ENCODE peak calls at places on chromosome 12, in seven cellular contexts. One of them, this sample, is unnamed.

GRCh38 chr12:95634622-95635621 is 83.6 kb upstream of the USP44 start:
- DNase-seq in HCT116: no peak
- DNase-seq in SK-N-SH: no peak
- DNase-seq in esophagus squamous epithelium: no peak
- DNase-seq in CD8-positive, alpha-beta memory T cell: no peak
- DNase-seq in IMR-90: peak
- DNase-seq in pancreas: peak
- DNase-seq in this sample: peak

GRCh38 chr12:124527861-124528561 is 39.4 kb downstream of the NCOR2 start:
- DNase-seq in IMR-90: no peak
- DNase-seq in esophagus squamous epithelium: no peak
- DNase-seq in SK-N-SH: no peak
- DNase-seq in HCT116: no peak
- DNase-seq in CD8-positive, alpha-beta memory T cell: no peak
- DNase-seq in pancreas: no peak
- DNase-seq in this sample: no peak

GRCh38 chr12:63995512-63995911 is 151.0 kb downstream of the SRGAP1 start:
- DNase-seq in pancreas: no peak
- DNase-seq in esophagus squamous epithelium: no peak
- DNase-seq in HCT116: no peak
- DNase-seq in IMR-90: no peak
- DNase-seq in SK-N-SH: no peak
- DNase-seq in CD8-positive, alpha-beta memory T cell: no peak
- DNase-seq in this sample: no peak

GRCh38 chr12:129201029-129201428 is 347.8 kb downstream of the GLT1D1 start:
- DNase-seq in SK-N-SH: no peak
- DNase-seq in esophagus squamous epithelium: no peak
- DNase-seq in pancreas: no peak
- DNase-seq in HCT116: no peak
- DNase-seq in CD8-positive, alpha-beta memory T cell: no peak
- DNase-seq in IMR-90: no peak
- DNase-seq in this sample: no peak

GRCh38 chr12:12901158-12901791 is 9.9 kb downstream of the GPRC5A start:
- DNase-seq in SK-N-SH: no peak
- DNase-seq in pancreas: no peak
- DNase-seq in IMR-90: peak
- DNase-seq in CD8-positive, alpha-beta memory T cell: no peak
- DNase-seq in HCT116: no peak
- DNase-seq in esophagus squamous epithelium: no peak
- DNase-seq in this sample: peak

GRCh38 chr12:39990122-39991101 is 115.5 kb downstream of the SLC2A13 start:
- DNase-seq in IMR-90: peak
- DNase-seq in CD8-positive, alpha-beta memory T cell: peak
- DNase-seq in esophagus squamous epithelium: no peak
- DNase-seq in HCT116: peak
- DNase-seq in SK-N-SH: peak
- DNase-seq in pancreas: peak
- DNase-seq in this sample: peak

GRCh38 chr12:126397071-126397571 is 1331.9 kb downstream of the AACS start:
- DNase-seq in CD8-positive, alpha-beta memory T cell: no peak
- DNase-seq in esophagus squamous epithelium: no peak
- DNase-seq in IMR-90: no peak
- DNase-seq in SK-N-SH: no peak
- DNase-seq in pancreas: no peak
- DNase-seq in HCT116: no peak
- DNase-seq in this sample: no peak

GRCh38 chr12:116916122-116916521 is 5.4 kb downstream of the FBXW8 start:
- DNase-seq in CD8-positive, alpha-beta memory T cell: no peak
- DNase-seq in HCT116: peak
- DNase-seq in pancreas: no peak
- DNase-seq in SK-N-SH: no peak
- DNase-seq in esophagus squamous epithelium: no peak
- DNase-seq in IMR-90: peak
- DNase-seq in this sample: no peak

GRCh38 chr12:30457621-30458289 is 237.9 kb downstream of the IPO8 start:
- DNase-seq in CD8-positive, alpha-beta memory T cell: no peak
- DNase-seq in SK-N-SH: peak
- DNase-seq in HCT116: peak
- DNase-seq in IMR-90: peak
- DNase-seq in esophagus squamous epithelium: no peak
- DNase-seq in pancreas: no peak
- DNase-seq in this sample: peak

GRCh38 chr12:56071648-56072047 is 8.3 kb upstream of the ERBB3 start:
- DNase-seq in IMR-90: peak
- DNase-seq in esophagus squamous epithelium: no peak
- DNase-seq in SK-N-SH: no peak
- DNase-seq in pancreas: no peak
- DNase-seq in CD8-positive, alpha-beta memory T cell: no peak
- DNase-seq in HCT116: no peak
- DNase-seq in this sample: peak

GRCh38 chr12:90953956-90954421 is 987 bp downstream of the CCER1 start:
- DNase-seq in SK-N-SH: no peak
- DNase-seq in pancreas: peak
- DNase-seq in CD8-positive, alpha-beta memory T cell: no peak
- DNase-seq in HCT116: no peak
- DNase-seq in IMR-90: no peak
- DNase-seq in esophagus squamous epithelium: no peak
- DNase-seq in this sample: no peak

GRCh38 chr12:110269622-110270124 is 11.4 kb upstream of the ATP2A2 start:
- DNase-seq in CD8-positive, alpha-beta memory T cell: no peak
- DNase-seq in HCT116: no peak
- DNase-seq in esophagus squamous epithelium: no peak
- DNase-seq in SK-N-SH: no peak
- DNase-seq in IMR-90: peak
- DNase-seq in pancreas: no peak
- DNase-seq in this sample: peak

GRCh38 chr12:22656376-22656775 is 31.4 kb downstream of the ETNK1 start:
- DNase-seq in SK-N-SH: no peak
- DNase-seq in HCT116: no peak
- DNase-seq in pancreas: no peak
- DNase-seq in IMR-90: no peak
- DNase-seq in CD8-positive, alpha-beta memory T cell: no peak
- DNase-seq in esophagus squamous epithelium: no peak
- DNase-seq in this sample: no peak

GRCh38 chr12:77392467-77392866 is 327.1 kb upstream of the E2F7 start:
- DNase-seq in esophagus squamous epithelium: no peak
- DNase-seq in HCT116: no peak
- DNase-seq in pancreas: no peak
- DNase-seq in CD8-positive, alpha-beta memory T cell: no peak
- DNase-seq in SK-N-SH: no peak
- DNase-seq in IMR-90: no peak
- DNase-seq in this sample: no peak

GRCh38 chr12:58731096-58731495 is 189.2 kb downstream of the LRIG3 start:
- DNase-seq in SK-N-SH: no peak
- DNase-seq in pancreas: no peak
- DNase-seq in IMR-90: no peak
- DNase-seq in CD8-positive, alpha-beta memory T cell: no peak
- DNase-seq in esophagus squamous epithelium: no peak
- DNase-seq in HCT116: no peak
- DNase-seq in this sample: no peak

GRCh38 chr12:49507139-49507538 is 31.7 kb upstream of the KCNH3 start:
- DNase-seq in HCT116: peak
- DNase-seq in IMR-90: peak
- DNase-seq in CD8-positive, alpha-beta memory T cell: no peak
- DNase-seq in SK-N-SH: no peak
- DNase-seq in pancreas: no peak
- DNase-seq in esophagus squamous epithelium: no peak
- DNase-seq in this sample: peak

GRCh38 chr12:13465641-13466040 is 269.1 kb downstream of the EMP1 start:
- DNase-seq in IMR-90: no peak
- DNase-seq in SK-N-SH: no peak
- DNase-seq in CD8-positive, alpha-beta memory T cell: no peak
- DNase-seq in esophagus squamous epithelium: no peak
- DNase-seq in HCT116: no peak
- DNase-seq in pancreas: no peak
- DNase-seq in this sample: no peak

GRCh38 chr12:128695697-128696096 is 128.1 kb downstream of the SLC15A4 start:
- DNase-seq in CD8-positive, alpha-beta memory T cell: no peak
- DNase-seq in HCT116: no peak
- DNase-seq in SK-N-SH: no peak
- DNase-seq in esophagus squamous epithelium: no peak
- DNase-seq in IMR-90: no peak
- DNase-seq in pancreas: no peak
- DNase-seq in this sample: no peak

GRCh38 chr12:117125275-117125613 is 26.0 kb upstream of the TESC start:
- DNase-seq in IMR-90: peak
- DNase-seq in esophagus squamous epithelium: no peak
- DNase-seq in SK-N-SH: peak
- DNase-seq in HCT116: no peak
- DNase-seq in pancreas: no peak
- DNase-seq in CD8-positive, alpha-beta memory T cell: no peak
- DNase-seq in this sample: peak

GRCh38 chr12:45660330-45660729 is 69.2 kb upstream of the ARID2 start:
- DNase-seq in HCT116: peak
- DNase-seq in CD8-positive, alpha-beta memory T cell: no peak
- DNase-seq in pancreas: peak
- DNase-seq in SK-N-SH: no peak
- DNase-seq in IMR-90: peak
- DNase-seq in esophagus squamous epithelium: no peak
- DNase-seq in this sample: peak

GRCh38 chr12:124548854-124549378 is 18.5 kb downstream of the NCOR2 start:
- DNase-seq in HCT116: no peak
- DNase-seq in SK-N-SH: peak
- DNase-seq in pancreas: no peak
- DNase-seq in IMR-90: peak
- DNase-seq in esophagus squamous epithelium: no peak
- DNase-seq in CD8-positive, alpha-beta memory T cell: no peak
- DNase-seq in this sample: peak

GRCh38 chr12:74108729-74109128 is 428.9 kb upstream of the ATXN7L3B start:
- DNase-seq in esophagus squamous epithelium: no peak
- DNase-seq in CD8-positive, alpha-beta memory T cell: no peak
- DNase-seq in IMR-90: no peak
- DNase-seq in HCT116: no peak
- DNase-seq in pancreas: no peak
- DNase-seq in SK-N-SH: no peak
- DNase-seq in this sample: no peak

GRCh38 chr12:108638141-108638823 is 4.6 kb upstream of the SELPLG start:
- DNase-seq in HCT116: no peak
- DNase-seq in CD8-positive, alpha-beta memory T cell: no peak
- DNase-seq in SK-N-SH: no peak
- DNase-seq in pancreas: no peak
- DNase-seq in IMR-90: no peak
- DNase-seq in esophagus squamous epithelium: no peak
- DNase-seq in this sample: no peak

GRCh38 chr12:108565976-108566375 is 3.6 kb downstream of the ISCU start:
- DNase-seq in esophagus squamous epithelium: no peak
- DNase-seq in HCT116: peak
- DNase-seq in CD8-positive, alpha-beta memory T cell: peak
- DNase-seq in IMR-90: peak
- DNase-seq in SK-N-SH: peak
- DNase-seq in pancreas: peak
- DNase-seq in this sample: peak

GRCh38 chr12:114674201-114675047 is 9.6 kb downstream of the TBX3 start:
- DNase-seq in CD8-positive, alpha-beta memory T cell: no peak
- DNase-seq in SK-N-SH: no peak
- DNase-seq in esophagus squamous epithelium: no peak
- DNase-seq in pancreas: no peak
- DNase-seq in HCT116: no peak
- DNase-seq in IMR-90: peak
- DNase-seq in this sample: no peak

GRCh38 chr12:49877066-49877465 is 26.6 kb downstream of the FAIM2 start:
- DNase-seq in CD8-positive, alpha-beta memory T cell: no peak
- DNase-seq in esophagus squamous epithelium: no peak
- DNase-seq in HCT116: no peak
- DNase-seq in pancreas: no peak
- DNase-seq in IMR-90: no peak
- DNase-seq in SK-N-SH: no peak
- DNase-seq in this sample: no peak

GRCh38 chr12:100061814-100062213 is 77.1 kb upstream of the ANKS1B start:
- DNase-seq in SK-N-SH: no peak
- DNase-seq in esophagus squamous epithelium: no peak
- DNase-seq in IMR-90: peak
- DNase-seq in CD8-positive, alpha-beta memory T cell: no peak
- DNase-seq in HCT116: no peak
- DNase-seq in pancreas: no peak
- DNase-seq in this sample: no peak

GRCh38 chr12:112463478-112463877 is 44.7 kb downstream of the PTPN11 start:
- DNase-seq in CD8-positive, alpha-beta memory T cell: no peak
- DNase-seq in IMR-90: no peak
- DNase-seq in esophagus squamous epithelium: no peak
- DNase-seq in HCT116: no peak
- DNase-seq in SK-N-SH: no peak
- DNase-seq in pancreas: no peak
- DNase-seq in this sample: no peak
- H3K27ac ChIP-seq in CD8-positive, alpha-beta memory T cell: no peak
- H3K27ac ChIP-seq in IMR-90: no peak
- H3K27ac ChIP-seq in esophagus squamous epithelium: no peak
- H3K27ac ChIP-seq in HCT116: no peak
- H3K27ac ChIP-seq in SK-N-SH: no peak
- H3K27ac ChIP-seq in pancreas: no peak
- H3K27ac ChIP-seq in this sample: no peak

GRCh38 chr12:47801170-47801903 is 18.4 kb downstream of the HDAC7 start:
- DNase-seq in SK-N-SH: no peak
- DNase-seq in esophagus squamous epithelium: no peak
- DNase-seq in HCT116: no peak
- DNase-seq in pancreas: no peak
- DNase-seq in IMR-90: no peak
- DNase-seq in CD8-positive, alpha-beta memory T cell: no peak
- DNase-seq in this sample: no peak
- H3K27ac ChIP-seq in SK-N-SH: no peak
- H3K27ac ChIP-seq in esophagus squamous epithelium: peak
- H3K27ac ChIP-seq in HCT116: no peak
- H3K27ac ChIP-seq in pancreas: peak
- H3K27ac ChIP-seq in IMR-90: no peak
- H3K27ac ChIP-seq in CD8-positive, alpha-beta memory T cell: no peak
- H3K27ac ChIP-seq in this sample: no peak

GRCh38 chr12:62716037-62716436 is 218.9 kb downstream of the PPM1H start:
- DNase-seq in IMR-90: no peak
- DNase-seq in SK-N-SH: no peak
- DNase-seq in CD8-positive, alpha-beta memory T cell: no peak
- DNase-seq in pancreas: no peak
- DNase-seq in esophagus squamous epithelium: no peak
- DNase-seq in HCT116: no peak
- DNase-seq in this sample: no peak
- H3K27ac ChIP-seq in IMR-90: no peak
- H3K27ac ChIP-seq in SK-N-SH: no peak
- H3K27ac ChIP-seq in CD8-positive, alpha-beta memory T cell: no peak
- H3K27ac ChIP-seq in pancreas: no peak
- H3K27ac ChIP-seq in esophagus squamous epithelium: no peak
- H3K27ac ChIP-seq in HCT116: no peak
- H3K27ac ChIP-seq in this sample: no peak

GRCh38 chr12:98896938-98897337 is 251.8 kb downstream of the APAF1 start:
- DNase-seq in pancreas: no peak
- DNase-seq in esophagus squamous epithelium: no peak
- DNase-seq in SK-N-SH: no peak
- DNase-seq in IMR-90: peak
- DNase-seq in HCT116: no peak
- DNase-seq in CD8-positive, alpha-beta memory T cell: no peak
- DNase-seq in this sample: no peak

GRCh38 chr12:98903875-98904274 is 258.8 kb downstream of the APAF1 start:
- DNase-seq in CD8-positive, alpha-beta memory T cell: no peak
- DNase-seq in IMR-90: no peak
- DNase-seq in esophagus squamous epithelium: no peak
- DNase-seq in SK-N-SH: no peak
- DNase-seq in pancreas: no peak
- DNase-seq in HCT116: no peak
- DNase-seq in this sample: no peak

DNA sequence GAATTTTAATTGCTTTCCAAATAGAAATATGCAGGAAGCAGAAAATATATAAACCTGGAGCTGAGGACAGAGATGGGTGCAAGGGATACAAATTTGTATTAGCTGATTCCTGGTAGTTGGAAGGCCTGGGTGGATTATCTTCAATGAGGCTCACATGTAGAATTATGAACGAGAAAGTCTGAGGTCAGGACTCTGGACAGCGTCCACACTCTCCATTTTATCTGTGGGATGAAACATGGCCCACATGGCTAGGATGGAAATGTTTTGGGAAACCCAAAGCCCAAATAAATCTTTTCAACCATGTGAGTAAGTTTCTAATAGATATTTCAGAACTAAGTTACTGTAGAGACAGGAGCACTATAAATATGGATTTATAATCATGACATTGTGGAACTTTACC is 256.1 kb downstream of the APAF1 start:
- DNase-seq in pancreas: no peak
- DNase-seq in IMR-90: no peak
- DNase-seq in HCT116: no peak
- DNase-seq in SK-N-SH: no peak
- DNase-seq in CD8-positive, alpha-beta memory T cell: no peak
- DNase-seq in esophagus squamous epithelium: no peak
- DNase-seq in this sample: peak
- H3K27ac ChIP-seq in pancreas: no peak
- H3K27ac ChIP-seq in IMR-90: no peak
- H3K27ac ChIP-seq in HCT116: no peak
- H3K27ac ChIP-seq in SK-N-SH: no peak
- H3K27ac ChIP-seq in CD8-positive, alpha-beta memory T cell: no peak
- H3K27ac ChIP-seq in esophagus squamous epithelium: no peak
- H3K27ac ChIP-seq in this sample: no peak

This sample was measured in brain microvascular endothelial cell.